ENCODE peak calls at places on chromosomes 11 and 22, in five cellular contexts. V, M, C, Q and B are unnamed samples.

GRCh38 chr11:19027829-19028595 is 32.5 kb downstream of the MRGPRX2 start:
- DNase-seq in V (no peak), M (no peak), C (no peak), Q (peak; percentile 29), B (no peak)

GRCh38 chr11:15852179-15852578 is 504.2 kb downstream of the SOX6 start:
- DNase-seq in V (peak; percentile 50), M (no peak), C (no peak), Q (peak; percentile 13), B (no peak)

GRCh38 chr11:2775083-2775625 is 75.4 kb upstream of the KCNQ1OT1 start:
- DNase-seq in V (no peak), M (no peak), C (peak; percentile 13), Q (no peak), B (no peak)

GRCh38 chr11:8671242-8671641 is 11.2 kb downstream of the TRIM66 start:
- DNase-seq in V (no peak), M (peak; percentile 32), C (no peak), Q (no peak), B (no peak)

GRCh38 chr11:35247863-35248262 is 108.9 kb downstream of the CD44 start:
- DNase-seq in V (no peak), M (no peak), C (no peak), Q (no peak), B (no peak)

GRCh38 chr11:35951659-35952058 is 7.8 kb downstream of the LDLRAD3 start:
- DNase-seq in V (no peak), M (no peak), C (no peak), Q (no peak), B (peak; percentile 53)

GRCh38 chr22:27019827-27020226 is 362.4 kb downstream of the MIAT start:
- DNase-seq in V (no peak), M (no peak), C (no peak), Q (no peak), B (no peak)

GRCh38 chr11:106353031-106353430 is 275.6 kb downstream of the AASDHPPT start:
- DNase-seq in V (no peak), M (no peak), C (no peak), Q (no peak), B (no peak)

GRCh38 chr11:64826062-64826461 is 15.7 kb upstream of the MEN1 start:
- DNase-seq in V (no peak), M (no peak), C (no peak), Q (no peak), B (no peak)

GRCh38 chr22:45101828-45102227 is 61.9 kb upstream of the NUP50 start:
- DNase-seq in V (peak; percentile 57), M (peak; percentile 69), C (no peak), Q (peak; percentile 67), B (peak; percentile 35)

GRCh38 chr22:22072169-22072836 is 89.7 kb upstream of the TOP3B start:
- DNase-seq in V (no peak), M (no peak), C (no peak), Q (no peak), B (no peak)

DNA sequence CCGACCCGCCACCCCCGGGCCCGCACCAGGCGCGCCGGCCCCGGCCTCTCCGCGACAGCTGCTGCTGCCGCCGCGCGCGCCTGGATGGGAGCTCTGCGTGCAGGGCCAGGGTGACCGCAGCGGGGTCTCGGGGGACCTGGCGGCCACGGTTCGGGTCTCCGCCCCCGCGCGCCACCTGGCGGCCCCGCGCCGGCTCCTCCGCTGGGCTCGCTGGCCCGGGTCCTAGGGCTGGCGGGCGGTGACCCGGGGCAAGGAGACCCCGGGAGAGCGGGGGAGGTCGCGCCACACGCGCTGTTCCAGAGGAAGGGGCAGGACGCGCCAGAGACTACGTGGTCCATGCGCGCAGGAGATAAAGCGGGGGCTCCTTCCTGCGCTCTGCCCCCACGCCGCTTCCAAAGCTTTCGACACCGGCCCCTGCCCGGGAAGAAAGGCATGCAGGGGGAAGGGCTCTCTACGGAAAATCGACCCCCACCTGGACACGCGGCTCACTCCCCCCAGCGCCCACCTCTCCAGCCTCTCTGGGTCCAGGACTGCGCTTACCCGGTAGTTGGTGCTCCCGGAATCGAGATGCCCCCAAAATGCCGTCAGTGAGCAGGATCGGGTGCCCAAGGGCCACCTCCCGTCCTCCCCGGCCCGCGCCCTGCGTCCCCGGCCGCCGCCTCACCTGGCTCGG is 480 bp downstream of the SHANK2 start:
- DNase-seq in V (no peak), M (peak; percentile 92), C (no peak), Q (no peak), B (no peak)
- H3K27ac ChIP-seq in V (no peak overlapping the region), M (no peak overlapping the region), C (no peak overlapping the region), Q (peak overlapping the region; percentile 98), B (no peak overlapping the region)

DNA sequence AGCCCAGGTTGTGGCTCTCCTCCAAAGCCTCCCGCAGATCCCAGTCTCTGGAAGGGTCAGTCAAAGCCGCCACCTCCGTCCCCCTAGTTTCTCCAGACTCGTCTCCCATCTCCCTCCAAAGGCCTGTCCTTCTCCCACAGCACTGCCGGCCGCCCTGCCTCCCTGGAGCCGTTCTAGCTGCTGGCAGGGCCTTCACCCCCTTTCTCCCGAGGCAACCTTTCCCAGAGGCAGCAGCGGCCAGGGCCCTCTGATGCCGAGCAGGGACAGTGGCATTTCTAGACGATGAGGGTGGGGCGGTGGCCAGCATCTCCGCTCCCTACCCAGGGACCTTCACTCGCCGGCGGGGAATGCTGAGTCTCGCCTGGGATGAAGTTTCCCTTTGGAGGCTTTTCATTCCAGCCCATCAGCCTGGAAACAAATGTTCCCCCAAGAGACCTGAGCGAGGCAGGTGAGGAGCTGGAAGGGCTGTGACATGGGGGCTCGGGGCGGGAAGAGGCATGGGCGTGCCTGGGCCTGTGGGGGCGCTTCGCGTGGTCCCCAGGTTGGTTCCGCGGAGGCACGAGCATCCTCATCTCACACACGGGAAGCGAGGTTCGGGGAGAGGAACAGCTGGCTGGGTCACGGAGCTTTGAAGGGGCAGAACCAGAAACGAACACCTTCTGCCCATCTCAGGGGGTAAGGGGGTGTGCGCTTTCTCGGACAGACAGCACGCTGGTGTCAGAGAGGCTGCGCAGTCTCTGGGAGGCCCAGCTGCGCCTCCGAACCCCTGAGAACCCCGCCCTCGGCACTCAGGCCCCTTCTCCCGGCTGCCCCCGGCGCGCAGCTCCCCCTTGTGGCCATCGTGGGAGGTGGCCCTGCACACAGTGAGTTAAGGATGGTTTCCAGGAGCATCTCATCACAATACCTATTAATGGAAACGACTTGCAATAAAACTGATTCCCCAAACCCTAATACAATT is 18.1 kb upstream of the KLHL35 start:
- DNase-seq in V (peak; percentile 68), M (peak; percentile 68), C (no peak), Q (no peak), B (no peak)
- TF ChIP-seq GABPA in V (no peak), M (no peak), C (no peak), Q (no peak), B (no peak)

GRCh38 chr11:130208241-130209127 is 48.9 kb downstream of the ST14 start:
- DNase-seq in V (no peak), M (peak; percentile 30), C (no peak), Q (no peak), B (no peak)
- TF ChIP-seq REST in V (no peak), M (no peak), C (no peak), Q (no peak), B (no peak)

GRCh38 chr11:120316880-120317688 is 8.0 kb upstream of the TLCD5 start:
- DNase-seq in V (no peak), M (no peak), C (no peak), Q (no peak), B (no peak)
- H3K27ac ChIP-seq in V (no peak overlapping the region), M (no peak overlapping the region), C (no peak overlapping the region), Q (no peak overlapping the region), B (no peak overlapping the region)

GRCh38 chr11:108122166-108122628 is 830 bp downstream of the ACAT1 start:
- DNase-seq in V (peak; percentile 58), M (peak; percentile 10), C (no peak), Q (no peak), B (no peak)
- TF ChIP-seq GABPA in V (no peak), M (no peak), C (no peak), Q (no peak), B (no peak)

GRCh38 chr11:110075087-110075821 is 17.9 kb upstream of the ZC3H12C start:
- DNase-seq in V (peak; percentile 70), M (no peak), C (no peak), Q (no peak), B (no peak)

GRCh38 chr11:110069158-110069737 is 23.9 kb upstream of the ZC3H12C start:
- DNase-seq in V (peak; percentile 80), M (no peak), C (no peak), Q (no peak), B (peak; percentile 29)

GRCh38 chr11:110070176-110070575 is 23.0 kb upstream of the ZC3H12C start:
- DNase-seq in V (peak; percentile 57), M (no peak), C (no peak), Q (no peak), B (no peak)

GRCh38 chr11:110074499-110074898 is 18.7 kb upstream of the ZC3H12C start:
- DNase-seq in V (no peak), M (no peak), C (no peak), Q (no peak), B (no peak)

DNA sequence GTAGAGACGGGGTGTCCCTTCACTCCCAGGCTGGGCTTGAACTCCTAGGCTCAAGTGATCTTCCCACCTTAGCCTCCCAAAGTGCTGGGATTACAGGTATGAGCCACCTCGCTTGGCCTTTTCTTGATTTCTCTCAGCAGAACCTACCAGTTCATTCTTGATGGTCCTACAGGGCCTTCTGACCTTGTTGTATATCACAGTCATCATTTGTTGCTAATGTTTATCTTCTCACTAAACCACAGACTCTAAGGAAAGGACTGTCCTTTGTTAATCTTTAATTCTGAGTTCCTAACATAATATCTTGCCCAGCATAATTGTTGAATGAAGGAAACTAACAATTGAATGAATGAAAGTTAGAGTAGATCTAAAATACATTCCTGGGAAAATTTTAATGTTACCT is 22.0 kb upstream of the ZC3H12C start:
- DNase-seq in V (no peak), M (no peak), C (no peak), Q (no peak), B (no peak)
- TF ChIP-seq REST in V (no peak), M (no peak), C (no peak), Q (no peak), B (no peak)

GRCh38 chr22:19892249-19892879 is 37.7 kb upstream of the GNB1L start:
- DNase-seq in V (peak; percentile 84), M (peak; percentile 79), C (no peak), Q (peak; percentile 76), B (no peak)

GRCh38 chr22:19891350-19892248 is 36.9 kb upstream of the GNB1L start:
- DNase-seq in V (peak; percentile 99), M (peak; percentile 89), C (no peak), Q (peak; percentile 71), B (peak; percentile 33)

GRCh38 chr22:19888131-19888746 is 33.6 kb upstream of the GNB1L start:
- DNase-seq in V (no peak), M (no peak), C (no peak), Q (no peak), B (no peak)

GRCh38 chr22:19890502-19891349 is 36.1 kb upstream of the GNB1L start:
- DNase-seq in V (no peak), M (peak; percentile 60), C (no peak), Q (no peak), B (peak; percentile 14)

GRCh38 chr22:19889951-19890350 is 35.3 kb upstream of the GNB1L start:
- DNase-seq in V (no peak), M (no peak), C (no peak), Q (no peak), B (no peak)
- H3K27ac ChIP-seq in V (no peak overlapping the region), M (peak overlapping the region; percentile 98), C (no peak overlapping the region), Q (no peak overlapping the region), B (no peak overlapping the region)